ENCODE peak calls at places on chromosomes 13 and 19, in nine cellular contexts. C is IMR-90; B is uterus; Q is upper lobe of right lung; O is A549; S is CD8-positive, alpha-beta T cell; R is ascending aorta; J is body of pancreas; W is thoracic aorta. H is an unnamed sample.
A peak's percentile ranks its signal among the peaks of the same experiment; 100 is the strongest.

GRCh38 chr19:55146078-55146647 is 2.8 kb downstream of the TNNT1 start:
- DNase-seq in S (no peak), B (no peak), O (peak; percentile 85), J (no peak), Q (no peak), W (no peak), R (no peak), C (no peak), H (no peak)

GRCh38 chr19:28466107-28467045 is 746.6 kb downstream of the UQCRFS1 start:
- DNase-seq in C (peak; percentile 15), W (no peak), S (peak; percentile 73), Q (peak; percentile 78), B (no peak), R (no peak), J (peak; percentile 71), O (peak; percentile 66), H (peak; percentile 26)

GRCh38 chr19:6765738-6766356 is 1.4 kb downstream of the SH2D3A start:
- DNase-seq in W (no peak), Q (peak; percentile 95), R (no peak), C (no peak), S (peak; percentile 47), B (no peak), O (peak; percentile 44), J (peak; percentile 98), H (no peak)

GRCh38 chr19:41548954-41549688 is 26.8 kb upstream of the CEACAM21 start:
- DNase-seq in J (no peak), B (no peak), R (no peak), W (no peak), C (no peak), S (peak; percentile 65), O (no peak), Q (no peak), H (no peak)

GRCh38 chr13:24870380-24870760 is 106.4 kb downstream of the RNF17 start:
- DNase-seq in W (no peak), J (no peak), O (no peak), C (no peak), S (no peak), Q (no peak), B (no peak), R (no peak), H (no peak)

GRCh38 chr13:110371550-110372465 is 64.7 kb downstream of the COL4A2 start:
- DNase-seq in Q (peak; percentile 49), S (no peak), O (peak; percentile 41), B (peak; percentile 48), J (no peak), W (no peak), C (peak; percentile 50), R (no peak), H (no peak)

GRCh38 chr19:48842744-48843162 is 6.5 kb upstream of the HSD17B14 start:
- DNase-seq in S (peak; percentile 51), J (peak; percentile 40), C (peak; percentile 48), W (no peak), B (peak; percentile 37), Q (no peak), R (peak; percentile 69), O (peak; percentile 71), H (no peak)

GRCh38 chr19:16582486-16583261 is 10.5 kb upstream of the SLC35E1 start:
- DNase-seq in Q (no peak), S (no peak), O (no peak), R (no peak), J (no peak), B (no peak), W (no peak), C (no peak), H (no peak)

GRCh38 chr19:42023121-42023942 is 29.3 kb upstream of the ATP1A3 start:
- DNase-seq in W (no peak), J (no peak), Q (no peak), C (peak; percentile 8), R (no peak), O (peak; percentile 77), S (no peak), B (no peak), H (no peak)

GRCh38 chr19:6204866-6205723 is 69.6 kb downstream of the ACSBG2 start:
- DNase-seq in R (no peak), B (no peak), Q (peak; percentile 59), C (no peak), W (no peak), O (no peak), J (no peak), S (no peak), H (no peak)

GRCh38 chr13:111382411-111382810 is 62.0 kb downstream of the TEX29 start:
- DNase-seq in Q (no peak), B (no peak), J (no peak), O (no peak), R (no peak), W (no peak), C (no peak), S (no peak), H (no peak)

GRCh38 chr13:93397619-93398018 is 171.0 kb downstream of the GPC6 start:
- DNase-seq in W (no peak), O (no peak), J (no peak), Q (no peak), S (no peak), R (no peak), C (no peak), B (no peak), H (no peak)
- H3K27ac ChIP-seq in W (no peak overlapping the region), O (no peak overlapping the region), J (no peak overlapping the region), Q (no peak overlapping the region), S (no peak overlapping the region), R (no peak overlapping the region), C (no peak overlapping the region), B (no peak overlapping the region), H (no peak overlapping the region)

DNA sequence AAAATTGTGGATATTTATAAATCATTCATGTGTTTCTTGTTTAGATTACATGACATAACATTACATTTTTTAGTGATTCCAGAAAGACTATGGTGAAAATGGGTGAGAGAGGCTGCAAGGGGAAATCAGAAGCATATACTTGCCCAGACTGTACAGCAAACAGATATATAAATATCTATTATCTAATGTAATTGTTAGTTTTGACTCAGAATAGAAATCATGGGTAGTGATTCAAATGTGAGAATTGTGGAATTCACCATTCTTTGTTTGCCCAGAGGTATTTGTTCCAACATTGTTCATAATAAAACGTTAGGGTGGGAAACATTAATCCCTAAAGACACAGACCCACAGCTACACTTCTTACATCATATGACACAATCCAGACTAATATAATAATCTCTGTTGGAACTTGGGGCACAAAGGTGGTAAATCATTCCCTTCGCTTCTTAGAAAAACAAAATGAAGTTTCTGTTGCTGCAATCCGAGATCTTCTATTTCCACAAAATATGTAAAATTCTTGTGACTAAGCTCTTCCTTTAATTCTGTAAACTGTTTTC is 646.4 kb upstream of the SLITRK6 start:
- DNase-seq in B (no peak), C (no peak), S (no peak), O (peak; percentile 63), Q (no peak), W (no peak), R (no peak), J (no peak), H (no peak)
- H3K27ac ChIP-seq in B (no peak overlapping the region), C (no peak overlapping the region), S (no peak overlapping the region), O (peak overlapping the region; percentile 63), Q (no peak overlapping the region), W (no peak overlapping the region), R (no peak overlapping the region), J (no peak overlapping the region), H (no peak overlapping the region)

DNA sequence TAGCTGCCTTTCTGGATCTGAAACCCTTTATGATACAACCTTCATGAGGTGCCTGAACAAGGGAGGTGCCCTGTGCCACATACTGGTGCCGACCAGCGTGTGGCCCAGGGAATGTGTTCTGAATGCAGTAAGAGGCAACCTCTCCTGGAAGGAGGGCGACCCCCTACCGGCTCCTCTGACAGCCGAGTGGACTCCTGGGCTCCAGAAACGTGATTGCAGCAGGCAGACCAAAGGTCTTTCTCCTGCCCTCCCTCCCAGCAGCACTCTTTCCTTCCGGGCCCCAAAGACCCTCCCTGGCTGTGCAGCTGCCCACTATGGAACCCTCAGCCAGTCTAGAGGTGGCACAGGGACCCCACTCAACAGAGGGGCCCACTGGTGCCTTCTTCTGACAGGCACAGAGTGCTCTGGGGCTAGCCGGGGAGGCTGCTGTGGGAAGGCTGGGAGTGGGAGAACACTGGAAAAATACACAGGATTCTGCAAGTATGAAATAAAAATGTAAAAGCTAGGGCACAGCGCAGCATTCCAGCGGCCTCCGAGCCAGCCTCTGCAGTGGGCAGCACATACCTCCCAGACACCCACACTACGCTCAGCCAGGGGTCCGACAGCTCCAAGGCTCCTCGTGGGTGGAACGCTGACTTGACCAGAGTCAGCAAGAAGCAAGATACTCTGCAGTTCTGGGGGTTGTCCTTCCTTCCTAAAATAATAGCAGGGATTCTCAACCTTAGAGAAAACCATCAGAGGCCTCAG is 14.9 kb downstream of the SH3GL1 start:
- DNase-seq in R (no peak), O (no peak), C (no peak), B (no peak), Q (no peak), W (no peak), J (no peak), S (no peak), H (no peak)
- H3K27ac ChIP-seq in R (no peak overlapping the region), O (no peak overlapping the region), C (peak overlapping the region; percentile 16), B (no peak overlapping the region), Q (no peak overlapping the region), W (no peak overlapping the region), J (no peak overlapping the region), S (no peak overlapping the region), H (peak overlapping the region; percentile 81)

GRCh38 chr13:23060972-23061371 is 119.8 kb upstream of the SGCG start:
- DNase-seq in B (no peak), S (no peak), J (no peak), C (no peak), O (no peak), R (no peak), Q (no peak), W (no peak), H (no peak)
- H3K27ac ChIP-seq in B (no peak overlapping the region), S (no peak overlapping the region), J (no peak overlapping the region), C (no peak overlapping the region), O (no peak overlapping the region), R (no peak overlapping the region), Q (no peak overlapping the region), W (no peak overlapping the region), H (no peak overlapping the region)

DNA sequence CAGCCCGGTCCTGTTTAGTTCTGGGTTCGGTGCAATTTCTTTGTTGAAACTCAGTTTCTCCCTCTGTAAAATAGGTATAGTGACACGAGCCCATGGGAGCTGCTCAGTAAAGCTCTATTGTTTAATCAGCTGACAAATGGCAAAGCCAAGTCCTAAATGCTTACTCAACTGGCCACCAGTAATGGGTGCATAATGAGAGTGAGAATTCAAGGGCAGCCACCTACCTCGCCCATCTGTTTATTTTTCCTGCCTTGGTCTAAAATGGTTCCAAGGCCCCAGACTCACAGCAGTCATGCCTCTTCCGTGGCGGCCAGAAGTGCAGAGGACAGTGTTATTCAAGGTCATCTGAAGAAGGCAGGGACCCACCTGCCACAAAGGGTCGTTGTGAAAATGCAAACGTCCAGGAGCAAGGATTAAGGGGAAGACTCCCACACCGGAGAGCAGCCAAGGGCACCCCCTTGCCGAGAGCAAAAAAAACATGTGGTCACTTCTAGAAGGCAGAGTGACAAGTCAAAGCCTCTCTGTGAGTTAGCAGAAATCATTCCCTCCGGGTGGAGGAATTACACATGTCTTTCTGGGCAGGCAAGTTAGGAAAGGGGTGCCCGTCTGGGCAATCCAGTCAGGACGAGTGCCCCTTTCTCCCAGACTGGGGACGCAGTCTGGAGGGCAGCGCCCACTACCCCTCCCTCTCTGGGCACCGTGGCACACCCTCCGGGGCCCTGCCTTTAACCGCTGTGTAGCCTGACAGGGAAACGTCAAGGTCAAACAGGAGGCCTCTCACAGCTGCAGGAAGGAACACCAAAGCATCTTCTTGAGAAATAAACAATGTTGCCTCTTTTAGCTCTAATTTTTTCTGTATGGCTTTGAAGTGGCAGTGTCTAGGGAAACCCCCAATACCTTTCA is 186.2 kb downstream of the FOXO1 start:
- DNase-seq in C (no peak), O (no peak), J (peak; percentile 60), B (no peak), S (peak; percentile 29), Q (no peak), W (no peak), R (no peak), H (no peak)
- H3K27ac ChIP-seq in C (no peak overlapping the region), O (no peak overlapping the region), J (peak overlapping the region; percentile 84), B (peak overlapping the region; percentile 92), S (no peak overlapping the region), Q (no peak overlapping the region), W (no peak overlapping the region), R (no peak overlapping the region), H (peak overlapping the region; percentile 89)

GRCh38 chr19:2199861-2200623 is 36.1 kb downstream of the PLEKHJ1 start:
- DNase-seq in C (no peak), B (no peak), Q (no peak), S (no peak), J (no peak), O (no peak), W (no peak), R (no peak), H (no peak)
- H3K27ac ChIP-seq in C (no peak overlapping the region), B (no peak overlapping the region), Q (no peak overlapping the region), S (no peak overlapping the region), J (no peak overlapping the region), O (no peak overlapping the region), W (no peak overlapping the region), R (no peak overlapping the region), H (no peak overlapping the region)

H was measured in tibial nerve.